ENCODE peak calls at places on chromosome 9, in four cellular contexts. J is Peyer's patch, C is lower leg skin, A is H54. M is an unnamed sample.

GRCh38 chr9:77469515-77470197 is 178.5 kb downstream of the GNA14 start:
- DNase-seq in J (no peak), A (no peak), C (no peak), M (no peak)

GRCh38 chr9:129557192-129558036 is 63.5 kb downstream of the C9orf50 start:
- DNase-seq in C (no peak), A (peak; percentile 89), J (no peak), M (no peak)

GRCh38 chr9:127197861-127198430 is 66.6 kb upstream of the GARNL3 start:
- DNase-seq in J (no peak), C (no peak), A (no peak), M (peak; percentile 56)

GRCh38 chr9:33135086-33135958 is 31.8 kb downstream of the B4GALT1 start:
- DNase-seq in C (peak; percentile 80), A (no peak), J (peak; percentile 44), M (peak; percentile 79)

GRCh38 chr9:80678906-80679305 is 1010.4 kb downstream of the TLE1 start:
- DNase-seq in A (no peak), J (no peak), C (no peak), M (no peak)

GRCh38 chr9:4515958-4516375 is 25.7 kb downstream of the SLC1A1 start:
- DNase-seq in C (no peak), J (no peak), A (no peak), M (no peak)

GRCh38 chr9:38280251-38280800 is 112.2 kb upstream of the ALDH1B1 start:
- DNase-seq in J (peak; percentile 18), A (no peak), C (peak; percentile 54), M (no peak)

GRCh38 chr9:131951905-131952304 is 127.8 kb downstream of the MED27 start:
- DNase-seq in C (no peak), J (no peak), A (no peak), M (no peak)

GRCh38 chr9:133976888-133977287 is 15.2 kb downstream of the VAV2 start:
- DNase-seq in C (no peak), A (no peak), J (no peak), M (peak; percentile 63)

GRCh38 chr9:114655689-114656088 is 1.9 kb downstream of the TEX53 start:
- DNase-seq in J (no peak), C (no peak), A (no peak), M (no peak)

GRCh38 chr9:2798423-2798822 is 45.5 kb downstream of the PUM3 start:
- DNase-seq in J (no peak), A (no peak), C (no peak), M (no peak)

GRCh38 chr9:27386759-27387158 is 89.8 kb upstream of the EQTN start:
- DNase-seq in C (no peak), J (no peak), A (no peak), M (no peak)

GRCh38 chr9:105444130-105444529 is 3.7 kb upstream of the FSD1L start:
- DNase-seq in A (no peak), C (no peak), J (no peak), M (no peak)

GRCh38 chr9:104868303-104868686 is 59.7 kb downstream of the ABCA1 start:
- DNase-seq in A (no peak), C (no peak), J (no peak), M (no peak)

GRCh38 chr9:2066312-2067273 is 51.4 kb downstream of the SMARCA2 start:
- DNase-seq in C (no peak), A (no peak), J (no peak), M (no peak)

GRCh38 chr9:112173489-112174222 is 1.4 kb downstream of the SUSD1 start:
- DNase-seq in C (no peak), J (peak; percentile 54), A (no peak), M (no peak)
- TF ChIP-seq POLR2A in C (no peak), J (no peak), A (no peak), M (no peak)

DNA sequence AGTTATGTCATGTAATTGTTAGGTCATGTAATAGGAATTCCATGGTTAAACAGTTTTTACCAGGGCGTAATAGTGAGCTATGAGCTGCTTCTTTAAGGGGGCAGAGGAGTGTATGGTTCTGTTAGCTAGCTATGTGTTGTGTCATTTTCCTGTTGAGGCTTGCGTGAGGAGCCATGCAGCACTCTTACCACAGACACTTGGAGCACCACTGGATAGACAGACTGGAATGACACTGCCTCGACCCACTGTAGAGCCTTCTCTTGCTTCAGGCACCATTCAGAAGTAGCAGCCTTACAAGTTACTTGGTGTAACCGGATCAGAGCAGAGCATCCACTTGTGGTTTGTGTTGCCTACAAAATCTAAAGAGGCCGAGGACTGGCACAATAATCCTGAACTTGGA is 28.3 kb upstream of the STOM start:
- DNase-seq in A (peak; percentile 47), J (no peak), C (no peak), M (no peak)
- TF ChIP-seq POLR2A in A (no peak), J (no peak), C (no peak), M (no peak)

GRCh38 chr9:36895744-36896260 is 138.3 kb downstream of the PAX5 start:
- DNase-seq in C (peak; percentile 63), A (no peak), J (no peak), M (no peak)
- TF ChIP-seq POLR2A in C (no peak), A (no peak), J (no peak), M (no peak)

GRCh38 chr9:113578877-113579269 is 115.3 kb downstream of the RGS3 start:
- DNase-seq in A (peak; percentile 96), C (no peak), J (peak; percentile 94), M (peak; percentile 96)
- TF ChIP-seq POLR2A in A (no peak), C (no peak), J (no peak), M (no peak)

DNA sequence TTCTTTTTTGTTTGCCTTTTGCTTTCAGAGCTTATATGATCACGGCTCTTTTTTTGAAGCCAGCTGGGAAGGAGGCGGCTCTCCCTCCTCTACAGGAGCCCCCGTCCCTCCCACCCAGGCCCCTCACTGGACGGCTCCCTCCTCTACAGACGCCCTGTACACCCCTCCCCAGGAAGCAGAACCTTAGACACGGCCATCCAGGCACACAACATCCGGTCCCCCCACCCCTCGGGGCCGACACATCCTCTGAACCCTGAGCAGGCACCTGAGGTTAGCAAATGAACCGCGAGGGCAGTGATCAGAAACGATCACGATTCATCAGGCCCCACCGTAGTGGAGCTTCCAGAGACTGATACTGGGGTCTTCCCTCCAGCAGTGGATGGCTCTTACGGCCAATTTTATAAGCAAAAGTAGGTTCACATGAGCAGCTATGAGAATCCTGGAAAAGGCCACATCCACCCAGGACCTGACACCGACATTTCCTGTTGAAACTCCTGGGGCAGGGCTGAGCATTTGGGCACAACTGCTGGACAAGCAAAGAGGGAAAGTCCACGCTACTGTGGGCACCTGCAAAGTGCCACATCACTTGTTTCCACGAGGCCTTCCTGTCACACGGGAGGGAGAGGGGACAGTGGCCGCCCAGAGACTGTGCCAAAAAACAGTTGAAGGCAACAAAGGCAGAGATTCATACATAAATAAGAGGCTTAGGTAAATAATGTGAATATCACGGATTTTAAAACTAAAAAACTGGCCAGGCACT is 78.9 kb downstream of the SEMA4D start:
- DNase-seq in J (peak; percentile 91), C (peak; percentile 84), A (no peak), M (peak; percentile 93)
- TF ChIP-seq POLR2A in J (no peak), C (no peak), A (no peak), M (no peak)

GRCh38 chr9:124284237-124284831 is 26.6 kb downstream of the NEK6 start:
- DNase-seq in A (no peak), C (no peak), J (no peak), M (no peak)

GRCh38 chr9:124284940-124285441 is 27.2 kb downstream of the NEK6 start:
- DNase-seq in J (no peak), A (no peak), C (no peak), M (no peak)

GRCh38 chr9:124285903-124286291 is 28.1 kb downstream of the NEK6 start:
- DNase-seq in J (peak; percentile 92), A (peak; percentile 91), C (peak; percentile 94), M (peak; percentile 86)

GRCh38 chr9:124285490-124285889 is 27.7 kb downstream of the NEK6 start:
- DNase-seq in C (no peak), A (no peak), J (no peak), M (no peak)

DNA sequence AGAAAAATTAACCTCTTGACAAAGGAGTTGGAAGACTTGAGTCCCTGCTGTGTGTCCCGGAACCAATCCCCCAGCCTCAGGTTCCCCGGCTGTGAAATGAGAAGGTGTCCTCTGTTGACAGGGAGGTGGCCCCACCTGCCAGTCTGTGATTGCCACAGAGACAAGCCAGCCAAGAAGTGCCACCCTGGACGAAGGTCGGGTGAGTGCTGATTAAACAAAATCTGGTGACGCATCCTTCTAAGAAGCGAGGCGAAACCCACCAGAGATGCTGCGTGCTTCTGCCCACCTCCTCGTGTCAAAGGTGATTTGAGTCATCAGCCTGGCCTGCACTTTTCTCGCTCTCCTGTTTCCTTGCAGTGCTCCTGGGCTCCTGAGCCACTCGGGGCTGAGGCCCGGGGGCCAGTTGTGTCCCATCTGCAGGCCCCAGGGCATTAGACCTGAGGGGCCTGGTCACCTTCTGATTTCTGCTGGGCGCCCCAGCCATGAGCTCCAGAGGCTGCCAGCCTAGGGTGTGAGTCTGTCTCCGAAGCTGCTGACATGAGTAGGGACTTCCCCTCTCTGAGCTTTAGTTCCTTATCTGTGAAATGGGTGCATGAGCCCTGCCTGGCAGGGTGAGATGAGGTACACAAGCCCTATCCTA is 28.7 kb downstream of the NEK6 start:
- DNase-seq in J (peak; percentile 91), C (no peak), A (peak; percentile 95), M (no peak)
- TF ChIP-seq POLR2A in J (no peak), C (no peak), A (no peak), M (no peak)

GRCh38 chr9:136546697-136547481 is 1.0 kb upstream of the NOTCH1 start:
- DNase-seq in J (peak; percentile 79), C (peak; percentile 94), A (peak; percentile 90), M (no peak)
- TF ChIP-seq POLR2A in J (no peak), C (no peak), A (peak; percentile 35), M (no peak)

GRCh38 chr9:94478755-94479730 is 75.8 kb upstream of the PCAT7 start:
- DNase-seq in J (no peak), A (no peak), C (no peak), M (no peak)

GRCh38 chr9:94480205-94480604 is 74.7 kb upstream of the PCAT7 start:
- DNase-seq in J (no peak), C (no peak), A (no peak), M (no peak)

GRCh38 chr9:94482110-94482509 is 72.8 kb upstream of the PCAT7 start:
- DNase-seq in J (no peak), A (no peak), C (no peak), M (no peak)

GRCh38 chr9:94479757-94480156 is 75.1 kb upstream of the PCAT7 start:
- DNase-seq in A (no peak), J (no peak), C (no peak), M (no peak)
- TF ChIP-seq POLR2A in A (no peak), J (no peak), C (no peak), M (no peak)

GRCh38 chr9:97868859-97869258 is 15.8 kb downstream of the FOXE1 start:
- DNase-seq in A (no peak), J (no peak), C (no peak), M (no peak)

GRCh38 chr9:97866848-97867247 is 13.8 kb downstream of the FOXE1 start:
- DNase-seq in C (no peak), J (no peak), A (no peak), M (no peak)

GRCh38 chr9:97864396-97864795 is 11.4 kb downstream of the FOXE1 start:
- DNase-seq in A (no peak), C (no peak), J (no peak), M (no peak)

GRCh38 chr9:97863314-97863713 is 10.3 kb downstream of the FOXE1 start:
- DNase-seq in J (no peak), A (no peak), C (no peak), M (no peak)

GRCh38 chr9:97866300-97866699 is 13.3 kb downstream of the FOXE1 start:
- DNase-seq in C (no peak), A (no peak), J (no peak), M (no peak)
- TF ChIP-seq POLR2A in C (no peak), A (no peak), J (no peak), M (no peak)

M was measured in spleen.